ENCODE peak calls at places on chromosomes 1 and 21, in seven cellular contexts. R is stimulated activated CD8-positive, alpha-beta memory T cell treated with anti-CD3 and anti-CD28 coated beads, Interleukin-15, amount 100 ng/mL, for 4 hours; I is ovary; G is activated CD8-positive, alpha-beta memory T cell treated with anti-CD3 and anti-CD28 coated beads for 24 hours; Q is NCI-H748 treated with DMSO at 0.1 percent for 48 hours; K is activated CD8-positive, alpha-beta T cell treated with anti-CD3 and anti-CD28 coated beads for 36 hours; B is NCI-H1092. N is an unnamed sample.

GRCh38 chr1:227532019-227532619 is 31.2 kb upstream of the ZNF678 start:
- DNase-seq in B (no peak), R (no peak), I (no peak), Q (no peak), G (no peak), K (no peak), N (no peak)

GRCh38 chr21:39014751-39015150 is 168.5 kb downstream of the PSMG1 start:
- DNase-seq in B (no peak), R (no peak), I (no peak), Q (no peak), K (no peak), G (no peak), N (no peak)

GRCh38 chr1:153509729-153510354 is 25.9 kb downstream of the S100A6 start:
- DNase-seq in I (peak; percentile 52), R (peak; percentile 30), G (peak; percentile 86), Q (no peak), B (peak; percentile 26), K (peak; percentile 85), N (no peak)

GRCh38 chr1:27359822-27360158 is 7.0 kb downstream of the MAP3K6 start:
- DNase-seq in Q (no peak), B (no peak), R (no peak), G (no peak), K (no peak), I (no peak), N (no peak)

GRCh38 chr1:182565537-182565936 is 23.5 kb downstream of the RNASEL start:
- DNase-seq in Q (no peak), B (no peak), R (no peak), K (no peak), I (no peak), G (no peak), N (no peak)

GRCh38 chr1:215082532-215083407 is at the start of gene KCNK2:
- DNase-seq in R (no peak), B (peak; percentile 14), Q (no peak), I (peak; percentile 41), K (no peak), G (no peak), N (peak; percentile 54)

GRCh38 chr1:174710868-174711845 is 263.4 kb downstream of the GPR52 start:
- DNase-seq in R (no peak), G (no peak), I (no peak), K (no peak), Q (no peak), B (no peak), N (no peak)

GRCh38 chr1:87129606-87130005 is 199.1 kb upstream of the LMO4 start:
- DNase-seq in R (no peak), Q (no peak), I (no peak), K (no peak), G (no peak), B (no peak), N (no peak)

GRCh38 chr1:61873581-61873980 is 131.3 kb downstream of the PATJ start:
- DNase-seq in G (no peak), K (no peak), B (no peak), R (no peak), I (no peak), Q (no peak), N (no peak)

GRCh38 chr1:21013510-21013909 is 163.2 kb downstream of the EIF4G3 start:
- DNase-seq in I (no peak), G (no peak), R (no peak), K (no peak), B (no peak), Q (no peak), N (no peak)

GRCh38 chr1:109772658-109773202 is 9.0 kb upstream of the EPS8L3 start:
- DNase-seq in K (no peak), B (no peak), Q (no peak), I (peak; percentile 32), R (no peak), G (no peak), N (no peak)

GRCh38 chr1:109969430-109969829 is 15.1 kb upstream of the AHCYL1 start:
- DNase-seq in Q (no peak), I (no peak), K (no peak), B (no peak), G (no peak), R (no peak), N (no peak)

GRCh38 chr1:63892632-63893395 is 119.0 kb downstream of the ROR1 start:
- DNase-seq in G (no peak), Q (no peak), I (no peak), K (no peak), R (no peak), B (peak; percentile 41), N (peak; percentile 13)

GRCh38 chr1:226772456-226773139 is 33.5 kb upstream of the ITPKB start:
- DNase-seq in B (no peak), K (no peak), I (no peak), G (no peak), R (no peak), Q (no peak), N (no peak)

GRCh38 chr1:64881281-64881680 is 85.1 kb downstream of the JAK1 start:
- DNase-seq in G (no peak), B (no peak), I (no peak), K (no peak), Q (no peak), R (no peak), N (no peak)

GRCh38 chr1:171107969-171108368 is 17.3 kb downstream of the FMO3 start:
- DNase-seq in Q (no peak), K (no peak), B (no peak), I (no peak), R (no peak), G (no peak), N (no peak)

GRCh38 chr1:44594871-44595735 is 79.2 kb downstream of the TMEM53 start:
- DNase-seq in B (peak; percentile 34), Q (no peak), K (peak; percentile 85), G (peak; percentile 92), I (peak; percentile 66), R (peak; percentile 37), N (peak; percentile 73)

GRCh38 chr1:154403300-154403943 is 1.7 kb upstream of the IL6R start:
- DNase-seq in G (no peak), K (peak; percentile 50), R (no peak), I (no peak), B (no peak), Q (no peak), N (no peak)